ENCODE peak calls at places on chromosome 6, in seven cellular contexts. P is HFFc6, H is fibroblast of villous mesenchyme, D is nephron progenitor cell, O is ELR, L is RWPE1, S is T-helper 1 cell. V is an unnamed sample.

GRCh38 chr6:165657325-165657680 is 5.7 kb downstream of the PDE10A start:
- DNase-seq in P (no peak), H (no peak), D (no peak), O (no peak), L (no peak), S (no peak), V (no peak)

GRCh38 chr6:113903666-113904330 is 46.7 kb downstream of the MARCKS start:
- DNase-seq in P (no peak), H (peak; percentile 69), D (peak; percentile 19), O (peak; percentile 41), L (no peak), S (no peak), V (peak; percentile 32)

GRCh38 chr6:151285121-151285520 is 45.4 kb downstream of the AKAP12 start:
- DNase-seq in P (peak; percentile 30), H (peak; percentile 49), D (no peak), O (peak; percentile 29), L (no peak), S (no peak), V (peak; percentile 60)

GRCh38 chr6:40937491-40937890 is 101.5 kb downstream of the UNC5CL start:
- DNase-seq in P (peak; percentile 27), H (peak; percentile 42), D (no peak), O (no peak), L (no peak), S (no peak), V (peak; percentile 46)

GRCh38 chr6:167799033-167799933 is 27.4 kb upstream of the AFDN start:
- DNase-seq in P (no peak), H (no peak), D (no peak), O (no peak), L (no peak), S (no peak), V (peak; percentile 43)

GRCh38 chr6:149118737-149119653 is 198.5 kb upstream of the TAB2 start:
- DNase-seq in P (no peak), H (no peak), D (no peak), O (peak; percentile 7), L (no peak), S (no peak), V (no peak)

GRCh38 chr6:46011241-46012085 is 4.2 kb downstream of the CLIC5 start:
- DNase-seq in P (no peak), H (peak; percentile 12), D (no peak), O (peak; percentile 30), L (no peak), S (peak; percentile 50), V (no peak)

GRCh38 chr6:1312444-1313363 is 806 bp downstream of the FOXQ1 start:
- DNase-seq in P (no peak), H (peak; percentile 17), D (peak; percentile 54), O (peak; percentile 55), L (no peak), S (no peak), V (peak; percentile 38)

GRCh38 chr6:90413867-90414266 is 117.2 kb upstream of the BACH2 start:
- DNase-seq in P (no peak), H (peak; percentile 5), D (peak; percentile 66), O (no peak), L (no peak), S (peak; percentile 65), V (peak; percentile 77)

V was measured in astrocyte of the hippocampus.